ENCODE peak calls at places on chromosomes 7 and 10, in six cellular contexts. One of them, this sample, is unnamed. For H3K9me3, the result is how much of the 10 kb centered on the place peaks cover.

GRCh38 chr10:103765981-103766380 is 89.4 kb downstream of the SH3PXD2A start:
- DNase-seq in stomach: peak
- DNase-seq in transverse colon: no peak
- DNase-seq in suprapubic skin: no peak
- DNase-seq in A549: no peak
- DNase-seq in HepG2: no peak
- DNase-seq in this sample: no peak

GRCh38 chr7:139598642-139599041 is 75.2 kb downstream of the CLEC2L start:
- DNase-seq in stomach: no peak
- DNase-seq in transverse colon: no peak
- DNase-seq in suprapubic skin: no peak
- DNase-seq in A549: no peak
- DNase-seq in HepG2: no peak
- DNase-seq in this sample: no peak

GRCh38 chr10:79024716-79025112 is 44.1 kb upstream of the ZMIZ1 start:
- DNase-seq in stomach: no peak
- DNase-seq in transverse colon: no peak
- DNase-seq in suprapubic skin: peak
- DNase-seq in A549: no peak
- DNase-seq in HepG2: no peak
- DNase-seq in this sample: no peak

GRCh38 chr7:134155220-134155619 is 28.1 kb downstream of the LRGUK start:
- DNase-seq in stomach: no peak
- DNase-seq in transverse colon: no peak
- DNase-seq in suprapubic skin: no peak
- DNase-seq in A549: no peak
- DNase-seq in HepG2: no peak
- DNase-seq in this sample: no peak

GRCh38 chr10:3100856-3101640 is 33.7 kb downstream of the PFKP start:
- DNase-seq in stomach: no peak
- DNase-seq in transverse colon: no peak
- DNase-seq in suprapubic skin: no peak
- DNase-seq in A549: no peak
- DNase-seq in HepG2: no peak
- DNase-seq in this sample: no peak

GRCh38 chr7:80630611-80631010 is 7.8 kb upstream of the CD36 start:
- DNase-seq in stomach: no peak
- DNase-seq in transverse colon: no peak
- DNase-seq in suprapubic skin: no peak
- DNase-seq in A549: no peak
- DNase-seq in HepG2: peak
- DNase-seq in this sample: no peak

GRCh38 chr7:36611703-36612102 is 112.6 kb downstream of the AOAH start:
- DNase-seq in stomach: no peak
- DNase-seq in transverse colon: no peak
- DNase-seq in suprapubic skin: no peak
- DNase-seq in A549: no peak
- DNase-seq in HepG2: no peak
- DNase-seq in this sample: no peak

GRCh38 chr7:150755473-150756099 is 18.4 kb downstream of the GIMAP5 start:
- DNase-seq in stomach: no peak
- DNase-seq in transverse colon: no peak
- DNase-seq in suprapubic skin: no peak
- DNase-seq in A549: no peak
- DNase-seq in HepG2: no peak
- DNase-seq in this sample: no peak

GRCh38 chr10:86757110-86757790 is 831 bp downstream of the BMPR1A start:
- DNase-seq in stomach: peak
- DNase-seq in transverse colon: peak
- DNase-seq in suprapubic skin: no peak
- DNase-seq in A549: peak
- DNase-seq in HepG2: peak
- DNase-seq in this sample: no peak

GRCh38 chr7:149722356-149722957 is 50.9 kb downstream of the ZNF467 start:
- DNase-seq in stomach: no peak
- DNase-seq in transverse colon: no peak
- DNase-seq in suprapubic skin: peak
- DNase-seq in A549: no peak
- DNase-seq in HepG2: no peak
- DNase-seq in this sample: no peak

GRCh38 chr7:83119496-83119895 is 43.2 kb downstream of the PCLO start:
- DNase-seq in stomach: no peak
- DNase-seq in transverse colon: no peak
- DNase-seq in suprapubic skin: no peak
- DNase-seq in A549: no peak
- DNase-seq in HepG2: no peak
- DNase-seq in this sample: no peak

GRCh38 chr10:24953350-24954074 is 1.1 kb upstream of the PRTFDC1 start:
- DNase-seq in stomach: no peak
- DNase-seq in transverse colon: no peak
- DNase-seq in suprapubic skin: no peak
- DNase-seq in A549: no peak
- DNase-seq in HepG2: no peak
- DNase-seq in this sample: peak

GRCh38 chr10:132520147-132520811 is 17.3 kb upstream of the INPP5A start:
- DNase-seq in stomach: peak
- DNase-seq in transverse colon: peak
- DNase-seq in suprapubic skin: peak
- DNase-seq in A549: no peak
- DNase-seq in HepG2: no peak
- DNase-seq in this sample: no peak

GRCh38 chr10:21184984-21185383 is 287.9 kb upstream of the NEBL start:
- DNase-seq in stomach: no peak
- DNase-seq in transverse colon: no peak
- DNase-seq in suprapubic skin: no peak
- DNase-seq in A549: no peak
- DNase-seq in HepG2: no peak
- DNase-seq in this sample: no peak

GRCh38 chr10:116654816-116655215 is 34.1 kb downstream of the PNLIPRP2 start:
- DNase-seq in stomach: no peak
- DNase-seq in transverse colon: no peak
- DNase-seq in suprapubic skin: no peak
- DNase-seq in A549: peak
- DNase-seq in HepG2: peak
- DNase-seq in this sample: peak

GRCh38 chr10:99711129-99711719 is 20.7 kb downstream of the COX15 start:
- DNase-seq in stomach: peak
- DNase-seq in transverse colon: peak
- DNase-seq in suprapubic skin: no peak
- DNase-seq in A549: peak
- DNase-seq in HepG2: peak
- DNase-seq in this sample: no peak

GRCh38 chr7:118080947-118081346 is 103.0 kb upstream of the LSM8 start:
- DNase-seq in stomach: no peak
- DNase-seq in transverse colon: no peak
- DNase-seq in suprapubic skin: no peak
- DNase-seq in A549: peak
- DNase-seq in HepG2: no peak
- DNase-seq in this sample: no peak

GRCh38 chr10:77131214-77131613 is 506.4 kb downstream of the KCNMA1 start:
- DNase-seq in stomach: no peak
- DNase-seq in transverse colon: no peak
- DNase-seq in suprapubic skin: no peak
- DNase-seq in A549: no peak
- DNase-seq in HepG2: no peak
- DNase-seq in this sample: peak

GRCh38 chr7:88331322-88331721 is 24.6 kb upstream of the STEAP4 start:
- DNase-seq in stomach: no peak
- DNase-seq in transverse colon: no peak
- DNase-seq in suprapubic skin: no peak
- DNase-seq in A549: no peak
- DNase-seq in HepG2: no peak
- DNase-seq in this sample: no peak

GRCh38 chr7:41889472-41889871 is 186.6 kb upstream of the INHBA start:
- DNase-seq in stomach: no peak
- DNase-seq in transverse colon: no peak
- DNase-seq in suprapubic skin: no peak
- DNase-seq in A549: no peak
- DNase-seq in HepG2: no peak
- DNase-seq in this sample: no peak

GRCh38 chr10:113122947-113123346 is 172.9 kb downstream of the TCF7L2 start:
- DNase-seq in stomach: no peak
- DNase-seq in transverse colon: no peak
- DNase-seq in suprapubic skin: no peak
- DNase-seq in A549: no peak
- DNase-seq in HepG2: no peak
- DNase-seq in this sample: no peak

GRCh38 chr7:156379242-156380070 is 261.1 kb upstream of the RNF32 start:
- DNase-seq in stomach: no peak
- DNase-seq in transverse colon: no peak
- DNase-seq in suprapubic skin: no peak
- DNase-seq in A549: no peak
- DNase-seq in HepG2: peak
- DNase-seq in this sample: no peak

GRCh38 chr7:140316165-140316661 is 82.1 kb downstream of the SLC37A3 start:
- DNase-seq in stomach: peak
- DNase-seq in transverse colon: peak
- DNase-seq in suprapubic skin: peak
- DNase-seq in A549: peak
- DNase-seq in HepG2: no peak
- DNase-seq in this sample: peak

GRCh38 chr10:31384589-31384949 is 65.6 kb downstream of the ZEB1 start:
- DNase-seq in stomach: no peak
- DNase-seq in transverse colon: no peak
- DNase-seq in suprapubic skin: no peak
- DNase-seq in A549: no peak
- DNase-seq in HepG2: no peak
- DNase-seq in this sample: no peak

GRCh38 chr10:31381766-31382316 is 62.8 kb downstream of the ZEB1 start:
- DNase-seq in stomach: no peak
- DNase-seq in transverse colon: no peak
- DNase-seq in suprapubic skin: no peak
- DNase-seq in A549: no peak
- DNase-seq in HepG2: no peak
- DNase-seq in this sample: no peak

GRCh38 chr10:31381171-31381570 is 62.2 kb downstream of the ZEB1 start:
- DNase-seq in stomach: no peak
- DNase-seq in transverse colon: no peak
- DNase-seq in suprapubic skin: no peak
- DNase-seq in A549: no peak
- DNase-seq in HepG2: no peak
- DNase-seq in this sample: no peak

GRCh38 chr10:31383810-31384588 is 65.0 kb downstream of the ZEB1 start:
- DNase-seq in stomach: no peak
- DNase-seq in transverse colon: no peak
- DNase-seq in suprapubic skin: no peak
- DNase-seq in A549: no peak
- DNase-seq in HepG2: no peak
- DNase-seq in this sample: no peak
- TF ChIP-seq EP300 in stomach: no peak
- TF ChIP-seq EP300 in transverse colon: no peak
- TF ChIP-seq EP300 in suprapubic skin: no peak
- TF ChIP-seq EP300 in A549: no peak
- TF ChIP-seq EP300 in HepG2: no peak
- TF ChIP-seq EP300 in this sample: no peak

DNA sequence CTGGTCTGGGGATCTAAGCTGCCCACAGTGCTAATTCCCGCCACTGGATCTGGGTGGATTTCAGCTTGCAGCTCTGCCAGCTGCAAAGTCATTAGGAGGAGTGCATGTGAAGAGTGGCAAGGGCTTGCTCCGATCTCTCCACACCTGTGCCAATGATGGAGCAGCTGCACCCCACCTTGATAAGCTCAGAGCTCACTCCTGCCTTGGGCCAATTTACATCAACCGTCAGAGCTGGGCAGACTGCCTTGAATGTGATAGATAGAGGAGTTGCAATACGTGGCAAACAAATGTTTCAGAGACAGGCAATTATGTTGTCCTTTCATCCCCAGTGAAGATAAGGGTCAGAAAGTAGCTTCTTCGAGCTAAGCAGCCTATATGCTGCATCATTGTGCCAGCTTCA is 379.9 kb downstream of the SH2D4B start:
- DNase-seq in stomach: no peak
- DNase-seq in transverse colon: no peak
- DNase-seq in suprapubic skin: no peak
- DNase-seq in A549: no peak
- DNase-seq in HepG2: no peak
- DNase-seq in this sample: no peak
- TF ChIP-seq POLR2A in stomach: no peak
- TF ChIP-seq POLR2A in transverse colon: no peak
- TF ChIP-seq POLR2A in suprapubic skin: no peak
- TF ChIP-seq POLR2A in A549: no peak
- TF ChIP-seq POLR2A in HepG2: no peak
- TF ChIP-seq POLR2A in this sample: no peak

DNA sequence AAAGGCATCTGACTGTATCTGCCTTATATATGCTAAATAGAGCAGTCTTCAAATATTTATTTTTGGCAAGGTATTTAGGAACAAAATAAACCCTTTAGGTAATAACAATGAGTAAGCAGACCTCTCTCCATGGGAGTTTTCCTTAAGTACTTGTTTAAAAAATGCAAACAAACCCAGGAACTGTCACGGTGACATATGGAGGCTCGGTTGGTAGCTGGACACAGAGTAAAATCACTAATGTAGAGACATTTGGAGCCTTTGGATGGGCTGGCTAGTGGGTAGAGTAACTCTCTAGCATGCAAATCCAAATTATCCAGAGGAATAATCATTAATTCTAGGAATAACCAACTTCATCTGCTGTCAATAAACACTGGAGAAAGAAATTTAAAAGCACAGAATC is 71.6 kb upstream of the LAMB4 start:
- DNase-seq in stomach: no peak
- DNase-seq in transverse colon: no peak
- DNase-seq in suprapubic skin: no peak
- DNase-seq in A549: no peak
- DNase-seq in HepG2: no peak
- DNase-seq in this sample: no peak
- H3K9me3 ChIP-seq in stomach: under half
- H3K9me3 ChIP-seq in transverse colon: under half
- H3K9me3 ChIP-seq in suprapubic skin: under half
- H3K9me3 ChIP-seq in A549: under half
- H3K9me3 ChIP-seq in HepG2: under half
- H3K9me3 ChIP-seq in this sample: under half

GRCh38 chr7:101099969-101100781 is 14.9 kb downstream of the TRIM56 start:
- DNase-seq in stomach: peak
- DNase-seq in transverse colon: peak
- DNase-seq in suprapubic skin: peak
- DNase-seq in A549: peak
- DNase-seq in HepG2: peak
- DNase-seq in this sample: peak
- TF ChIP-seq EP300 in stomach: peak
- TF ChIP-seq EP300 in transverse colon: peak
- TF ChIP-seq EP300 in suprapubic skin: peak
- TF ChIP-seq EP300 in A549: peak
- TF ChIP-seq EP300 in HepG2: peak
- TF ChIP-seq EP300 in this sample: no peak

This sample was measured in esophagus muscularis mucosa.